ENCODE peak calls at places on chromosomes 16 and 17, in four cellular contexts. M is H9, Z is H1, Y is IMR-90. S is an unnamed sample.

GRCh38 chr17:31452101-31452500 is 60.6 kb downstream of the RAB11FIP4 start:
- DNase-seq in Y (peak), Z (no peak), M (no peak), S (no peak)

GRCh38 chr16:69563605-69564580 is 1.9 kb upstream of the NFAT5 start:
- DNase-seq in Y (peak), Z (no peak), M (no peak), S (peak)

GRCh38 chr17:4796550-4796915 is 569 bp downstream of the PSMB6 start:
- DNase-seq in M (peak), Y (peak), Z (no peak), S (peak)

GRCh38 chr16:20904507-20905079 is 4.0 kb downstream of the LYRM1 start:
- DNase-seq in Y (peak), M (no peak), Z (no peak), S (no peak)

GRCh38 chr17:4845128-4845527 is 12.0 kb downstream of the MINK1 start:
- DNase-seq in Y (no peak), M (no peak), Z (no peak), S (no peak)

GRCh38 chr16:88651276-88651988 is 579 bp upstream of the CYBA start:
- DNase-seq in M (peak), Z (no peak), Y (no peak), S (peak)

GRCh38 chr16:56667581-56668571 is at the start of gene MT1G:
- DNase-seq in M (peak), Y (no peak), Z (no peak), S (no peak)

GRCh38 chr17:64115871-64116534 is 13.9 kb downstream of the ERN1 start:
- DNase-seq in Z (no peak), M (no peak), Y (peak), S (no peak)

GRCh38 chr16:29915590-29916247 is 10.3 kb downstream of the KCTD13 start:
- DNase-seq in Z (no peak), M (no peak), Y (peak), S (no peak)

GRCh38 chr16:57084257-57084770 is 8.1 kb upstream of the CPNE2 start:
- DNase-seq in Y (peak), Z (peak), M (peak), S (peak)

GRCh38 chr16:86928517-86929148 is 350.3 kb downstream of the FOXL1 start:
- DNase-seq in M (no peak), Z (no peak), Y (no peak), S (peak)

GRCh38 chr17:44911133-44912001 is 3.9 kb downstream of the GFAP start:
- DNase-seq in Z (peak), M (peak), Y (peak), S (peak)

GRCh38 chr16:87926246-87927194 is 9.8 kb downstream of the CA5A start:
- DNase-seq in Y (no peak), Z (no peak), M (no peak), S (no peak)

GRCh38 chr17:260031-260791 is 78.8 kb upstream of the DOC2B start:
- DNase-seq in M (peak), Z (peak), Y (no peak), S (no peak)

GRCh38 chr17:7992516-7992915 is 9.9 kb upstream of the GUCY2D start:
- DNase-seq in M (no peak), Z (no peak), Y (peak), S (peak)

GRCh38 chr17:81804559-81805399 is 829 bp downstream of the GCGR start:
- DNase-seq in M (no peak), Z (no peak), Y (no peak), S (no peak)

GRCh38 chr16:68760671-68761275 is 23.7 kb downstream of the CDH1 start:
- DNase-seq in M (no peak), Y (peak), Z (no peak), S (no peak)

GRCh38 chr17:35160354-35161201 is 13.0 kb downstream of the UNC45B start:
- DNase-seq in M (no peak), Z (no peak), Y (no peak), S (no peak)

GRCh38 chr16:49632111-49632797 is 223.7 kb downstream of the ZNF423 start:
- DNase-seq in M (peak), Z (no peak), Y (no peak), S (no peak)

GRCh38 chr17:7982171-7982570 is 20.2 kb upstream of the GUCY2D start:
- DNase-seq in Z (no peak), M (peak), Y (peak), S (no peak)

GRCh38 chr16:89709716-89710480 is 8.4 kb upstream of the SPATA2L start:
- DNase-seq in Z (no peak), Y (no peak), M (no peak), S (no peak)

GRCh38 chr16:51434567-51435198 is 283.6 kb upstream of the SALL1 start:
- DNase-seq in Z (no peak), Y (no peak), M (no peak), S (no peak)

GRCh38 chr16:26889751-26890150 is 177.0 kb upstream of the C16orf82 start:
- DNase-seq in M (no peak), Y (no peak), Z (no peak), S (no peak)

GRCh38 chr17:60653569-60653968 is 24.1 kb upstream of the BCAS3 start:
- DNase-seq in Y (no peak), M (no peak), Z (no peak), S (no peak)

GRCh38 chr17:60645918-60646523 is 31.6 kb upstream of the BCAS3 start:
- DNase-seq in Z (no peak), M (no peak), Y (no peak), S (no peak)

GRCh38 chr17:60652484-60653247 is 25.0 kb upstream of the BCAS3 start:
- DNase-seq in Z (no peak), Y (no peak), M (no peak), S (no peak)

GRCh38 chr17:60646701-60647100 is 30.9 kb upstream of the BCAS3 start:
- DNase-seq in M (no peak), Z (no peak), Y (no peak), S (no peak)

DNA sequence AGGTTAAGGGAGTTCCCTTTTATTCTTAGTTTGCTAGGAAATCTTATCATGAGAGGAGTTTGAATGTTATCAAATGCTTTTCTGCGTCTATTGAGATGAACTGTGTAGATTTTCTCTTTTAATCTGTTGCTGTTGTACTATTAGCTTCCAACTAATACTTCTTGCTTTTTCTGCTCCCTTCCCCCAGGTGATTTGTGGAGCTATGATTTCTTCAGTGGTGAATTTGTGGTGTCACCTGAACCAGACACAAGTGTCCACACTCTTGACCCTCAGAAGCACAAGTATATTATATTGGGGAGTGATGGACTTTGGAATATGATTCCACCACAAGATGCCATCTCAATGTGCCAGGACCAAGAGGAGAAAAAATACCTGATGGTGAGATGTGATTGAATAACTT is 29.9 kb upstream of the BCAS3 start:
- DNase-seq in Y (no peak), Z (no peak), M (no peak), S (no peak)
- H4K8ac ChIP-seq in Y (no peak), Z (no peak), M (no peak), S (no peak)

GRCh38 chr16:2933136-2933535 is 21.4 kb downstream of the FLYWCH1 start:
- DNase-seq in Z (no peak), Y (no peak), M (no peak), S (no peak)
- H4K5ac ChIP-seq in Z (no peak), Y (no peak), M (no peak), S (no peak)

GRCh38 chr16:797120-797420 is 3.5 kb downstream of the GNG13 start:
- DNase-seq in M (peak), Y (no peak), Z (no peak), S (peak)
- H3K4ac ChIP-seq in M (no peak), Y (no peak), Z (no peak), S (no peak)

GRCh38 chr17:78966123-78966813 is 13.5 kb downstream of the LGALS3BP start:
- DNase-seq in Y (no peak), M (peak), Z (no peak), S (no peak)
- H4K8ac ChIP-seq in Y (no peak), M (no peak), Z (no peak), S (no peak)

DNA sequence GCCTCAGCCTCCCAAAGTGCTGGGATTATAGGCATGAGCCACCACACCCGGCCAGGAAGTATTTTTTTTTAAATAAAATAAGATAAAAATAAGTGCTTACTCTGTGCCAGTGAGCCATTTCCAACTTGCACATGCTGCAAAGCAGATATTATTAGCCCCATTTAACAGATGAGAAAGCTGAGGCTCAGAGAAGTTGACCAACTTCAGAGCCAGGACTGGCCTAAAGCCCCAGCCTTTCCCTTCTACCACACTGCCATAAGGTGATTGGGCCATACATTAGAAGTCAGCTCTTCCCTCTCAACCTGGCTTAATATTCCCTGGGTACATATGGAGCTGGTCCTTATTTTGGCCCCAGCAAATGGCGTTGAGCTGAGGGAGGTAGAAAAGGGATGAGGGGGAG is 25.1 kb downstream of the NEUROD2 start:
- DNase-seq in Z (no peak), M (no peak), Y (no peak), S (no peak)
- H4K5ac ChIP-seq in Z (no peak), M (no peak), Y (no peak), S (no peak)

DNA sequence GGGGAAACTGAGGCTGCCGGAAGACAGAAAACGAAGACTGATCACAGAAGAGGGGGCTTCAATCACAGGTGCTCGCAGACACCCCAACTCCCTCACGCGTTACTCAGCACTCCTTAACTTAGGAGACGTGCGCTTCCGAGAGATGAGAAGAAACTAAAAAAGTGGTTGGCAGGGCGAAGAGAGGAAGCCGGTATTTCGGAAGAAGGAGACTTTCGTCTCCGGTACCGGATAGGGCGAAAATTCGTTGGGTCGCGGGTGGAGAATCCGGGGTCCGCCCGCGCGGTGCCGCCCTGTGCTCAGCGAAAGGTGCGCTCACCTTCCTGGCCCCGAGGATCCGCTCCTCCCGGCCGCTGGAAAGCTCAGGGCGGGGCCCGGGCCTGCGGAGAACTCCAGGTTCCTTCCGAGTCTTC is 917 bp upstream of the TBX2 start:
- DNase-seq in Y (peak), M (no peak), Z (no peak), S (no peak)
- H3K4ac ChIP-seq in Y (peak), M (no peak), Z (no peak), S (no peak)

DNA sequence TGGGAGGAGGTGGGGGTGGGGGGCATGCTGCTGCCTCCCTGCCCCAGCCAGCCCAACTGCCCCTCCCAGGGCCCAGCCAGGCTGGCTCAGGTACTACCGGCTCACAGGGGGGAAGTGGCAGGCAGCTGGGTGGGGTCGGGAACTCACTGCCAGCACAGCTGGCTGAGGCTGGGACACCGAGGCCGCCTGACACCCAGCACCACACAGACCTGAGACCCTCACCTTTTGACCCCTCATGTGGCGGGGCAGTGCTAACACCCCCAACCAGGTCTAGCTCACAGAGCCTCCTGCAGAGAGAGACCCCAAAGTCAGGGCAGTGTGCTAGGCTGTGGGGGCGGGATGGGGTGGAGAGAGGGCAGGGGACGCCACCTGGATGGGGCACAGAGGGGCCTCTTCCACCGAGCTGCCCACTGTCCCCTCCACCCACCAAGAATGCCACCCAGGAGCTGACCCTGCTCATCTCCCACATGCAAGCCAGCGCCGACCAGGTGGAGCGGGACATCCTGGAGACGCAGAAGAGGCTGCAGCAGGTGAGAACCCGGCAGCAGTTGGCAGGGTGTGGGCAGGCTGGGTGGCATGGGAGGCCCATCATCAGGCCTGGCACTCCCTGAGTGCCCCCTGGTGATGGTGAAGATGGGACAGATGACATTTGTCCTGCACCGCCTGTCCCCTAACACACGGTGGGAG is 3.0 kb downstream of the EVPLL start:
- DNase-seq in Z (no peak), Y (no peak), M (peak), S (no peak)
- H4K8ac ChIP-seq in Z (no peak), Y (no peak), M (no peak), S (no peak)

DNA sequence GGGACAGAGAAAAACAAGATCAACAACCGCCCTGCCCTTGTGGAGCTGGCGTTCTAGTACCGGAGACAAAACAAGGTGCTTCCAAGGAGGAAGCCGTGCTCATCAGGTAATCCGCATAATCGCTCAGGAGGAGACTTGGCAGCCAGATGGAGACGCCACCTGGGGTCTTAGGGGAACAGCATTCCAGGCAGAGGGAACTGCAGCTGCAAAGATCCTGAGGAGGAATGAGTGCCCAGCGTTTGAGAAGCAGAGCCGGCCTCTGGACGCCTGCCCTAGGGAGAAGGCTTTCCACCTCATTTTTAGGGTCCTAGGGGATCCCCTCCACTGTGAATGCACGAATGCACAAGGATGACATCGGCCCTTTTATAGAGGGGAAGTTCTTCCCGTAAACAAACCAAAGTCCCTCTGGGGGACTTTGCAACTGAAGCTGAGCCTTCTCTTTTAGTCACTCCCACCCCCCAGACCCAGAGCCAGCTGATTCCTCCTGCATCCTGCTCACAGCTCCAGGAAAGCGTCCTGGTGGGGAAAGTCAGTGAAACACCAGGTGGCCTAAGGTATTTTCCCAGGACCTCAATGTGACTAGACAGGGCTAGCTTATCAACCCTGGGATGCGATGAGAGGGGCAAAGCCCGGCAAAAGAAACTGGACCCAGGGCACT is 13.2 kb upstream of the MPRIP start:
- DNase-seq in Y (no peak), M (peak), Z (no peak), S (peak)
- H4K5ac ChIP-seq in Y (no peak), M (no peak), Z (no peak), S (peak)

GRCh38 chr17:48671697-48672171 is 45.6 kb upstream of the HOXB9 start:
- DNase-seq in M (peak), Y (peak), Z (peak), S (peak)
- H3K4ac ChIP-seq in M (no peak), Y (no peak), Z (no peak), S (no peak)

GRCh38 chr16:22813946-22814325 is at the start of gene HS3ST2:
- DNase-seq in M (peak), Y (no peak), Z (peak), S (peak)

GRCh38 chr16:22814330-22815105 is 556 bp downstream of the HS3ST2 start:
- DNase-seq in Y (no peak), Z (peak), M (peak), S (peak)

GRCh38 chr16:22813223-22813945 is 578 bp upstream of the HS3ST2 start:
- DNase-seq in Y (peak), Z (peak), M (peak), S (peak)

GRCh38 chr16:22816475-22816874 is 2.5 kb downstream of the HS3ST2 start:
- DNase-seq in Z (no peak), M (no peak), Y (no peak), S (peak)

DNA sequence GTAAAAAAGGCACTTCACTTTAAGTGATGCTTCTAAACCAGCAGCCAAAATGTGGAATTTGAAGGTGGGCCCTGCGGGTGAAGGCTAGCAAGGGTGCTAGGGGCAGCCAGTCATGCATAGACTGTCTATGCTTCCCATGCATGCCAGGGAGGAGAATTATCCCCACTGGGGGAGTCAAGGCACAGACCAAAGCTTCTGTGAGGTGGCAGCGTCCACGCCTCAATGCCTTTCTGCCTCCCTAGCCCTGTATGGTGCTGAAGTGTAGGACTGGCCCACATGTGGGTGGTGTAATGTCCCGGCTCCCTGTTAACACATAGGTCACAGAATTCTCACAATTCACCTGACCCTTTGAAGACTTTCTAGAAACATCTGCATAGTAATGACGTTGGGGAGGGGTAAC is 1.9 kb downstream of the HS3ST2 start:
- DNase-seq in Z (no peak), Y (no peak), M (no peak), S (peak)
- H4K8ac ChIP-seq in Z (no peak), Y (no peak), M (no peak), S (no peak)

S was measured in mesendoderm.